ENCODE peak calls at places on chromosomes 1 and 21, in four cellular contexts. O is germinal center; J is activated B cell treated with CpG ODN at 0.5 μM for 24 hours; Z is activated CD4-positive, alpha-beta T cell treated with anti-CD3 and anti-CD28 coated beads, Interleukin-2, amount 50 U/mL, for 1 hour. D is an unnamed sample.
A peak's percentile ranks its signal among the peaks of the same experiment; 100 is the strongest.

GRCh38 chr1:98516306-98516705 is 145.2 kb upstream of the SNX7 start:
- DNase-seq in J (no peak), O (no peak), Z (no peak), D (no peak)

GRCh38 chr1:202844935-202845334 is 34.2 kb downstream of the PCAT6 start:
- DNase-seq in O (no peak), Z (no peak), J (no peak), D (no peak)

GRCh38 chr21:45983981-45984551 is 2.5 kb downstream of the COL6A1 start:
- DNase-seq in J (peak; percentile 13), Z (no peak), O (no peak), D (peak; percentile 92)

GRCh38 chr1:157270705-157271274 is 132.6 kb upstream of the ETV3 start:
- DNase-seq in J (peak; percentile 19), O (peak; percentile 19), Z (no peak), D (no peak)

GRCh38 chr1:45340816-45341215 is 576 bp upstream of the MUTYH start:
- DNase-seq in J (no peak), O (peak; percentile 26), Z (no peak), D (no peak)

GRCh38 chr1:233459968-233460367 is 132.4 kb downstream of the MAP3K21 start:
- DNase-seq in J (no peak), Z (no peak), O (no peak), D (no peak)

GRCh38 chr1:28278763-28279162 is 19.4 kb downstream of the SESN2 start:
- DNase-seq in Z (no peak), O (no peak), J (no peak), D (no peak)

GRCh38 chr1:156703336-156703735 is 2.0 kb downstream of the CRABP2 start:
- DNase-seq in J (no peak), O (no peak), Z (no peak), D (no peak)

GRCh38 chr1:244242446-244242845 is 191.4 kb downstream of the ZBTB18 start:
- DNase-seq in J (no peak), Z (no peak), O (no peak), D (no peak)

GRCh38 chr1:20584890-20585289 is 4.0 kb upstream of the CDA start:
- DNase-seq in J (no peak), Z (no peak), O (no peak), D (no peak)

GRCh38 chr1:61287014-61287413 is 204.7 kb downstream of the NFIA start:
- DNase-seq in O (no peak), Z (no peak), J (no peak), D (no peak)

GRCh38 chr1:186643600-186643999 is 36.6 kb downstream of the PTGS2 start:
- DNase-seq in J (no peak), Z (no peak), O (no peak), D (no peak)

GRCh38 chr1:47621483-47621882 is 183.6 kb downstream of the FOXD2 start:
- DNase-seq in Z (no peak), J (no peak), O (no peak), D (no peak)

GRCh38 chr1:113904292-113904673 is 316 bp downstream of the AP4B1 start:
- DNase-seq in O (peak; percentile 46), J (no peak), Z (no peak), D (no peak)

GRCh38 chr1:55402117-55402516 is 187.0 kb upstream of the USP24 start:
- DNase-seq in J (no peak), O (no peak), Z (no peak), D (no peak)

GRCh38 chr1:41313661-41314131 is 47.5 kb upstream of the FOXO6 start:
- DNase-seq in J (no peak), Z (no peak), O (peak; percentile 49), D (no peak)

GRCh38 chr21:15445327-15445726 is 284.5 kb upstream of the USP25 start:
- DNase-seq in Z (no peak), J (no peak), O (peak; percentile 12), D (no peak)

GRCh38 chr1:218164111-218164929 is 120.8 kb upstream of the RRP15 start:
- DNase-seq in Z (no peak), O (peak; percentile 3), J (no peak), D (no peak)

GRCh38 chr1:175877939-175878730 is 134.7 kb upstream of the TNR start:
- DNase-seq in O (no peak), Z (no peak), J (no peak), D (no peak)

GRCh38 chr21:37193006-37193405 is 74.1 kb downstream of the VPS26C start:
- DNase-seq in J (no peak), Z (no peak), O (no peak), D (no peak)

GRCh38 chr1:161382214-161383019 is 14.7 kb upstream of the CFAP126 start:
- DNase-seq in O (peak; percentile 38), J (no peak), Z (no peak), D (no peak)

D was measured in sigmoid colon.